ENCODE peak calls at places on chromosomes 6 and 20, in six cellular contexts. N is neuronal stem cell; E is RWPE2; Q is psoas muscle; Y is CD8-positive, alpha-beta T cell; I is Panc1. W is an unnamed sample.

GRCh38 chr20:62549029-62549428 is 73.2 kb upstream of the GATA5 start:
- DNase-seq in N (no peak), E (no peak), Q (no peak), Y (no peak), I (no peak), W (no peak)

GRCh38 chr20:5848711-5849505 is 98.7 kb downstream of the SHLD1 start:
- DNase-seq in N (no peak), E (no peak), Q (no peak), Y (no peak), I (no peak), W (no peak)

GRCh38 chr20:3046677-3047462 is 1.0 kb downstream of the MRPS26 start:
- DNase-seq in N (no peak), E (no peak), Q (no peak), Y (no peak), I (no peak), W (no peak)

GRCh38 chr20:55057779-55058415 is 582.5 kb downstream of the DOK5 start:
- DNase-seq in N (no peak), E (no peak), Q (no peak), Y (no peak), I (no peak), W (no peak)

GRCh38 chr6:109944448-109944847 is 33.7 kb upstream of the GPR6 start:
- DNase-seq in N (no peak), E (no peak), Q (no peak), Y (no peak), I (no peak), W (no peak)

GRCh38 chr6:155710704-155711103 is 255.1 kb upstream of the NOX3 start:
- DNase-seq in N (no peak), E (no peak), Q (no peak), Y (no peak), I (no peak), W (no peak)

GRCh38 chr6:129104131-129104530 is 221.2 kb downstream of the LAMA2 start:
- DNase-seq in N (no peak), E (no peak), Q (no peak), Y (no peak), I (no peak), W (no peak)

GRCh38 chr6:137625808-137626207 is 131.6 kb upstream of the OLIG3 start:
- DNase-seq in N (no peak), E (no peak), Q (no peak), Y (no peak), I (no peak), W (no peak)

GRCh38 chr20:1896859-1897258 is 1.7 kb downstream of the SIRPA start:
- DNase-seq in N (no peak), E (no peak), Q (no peak), Y (no peak), I (no peak), W (no peak)

GRCh38 chr6:13593720-13594119 is 19.3 kb downstream of the SIRT5 start:
- DNase-seq in N (no peak), E (no peak), Q (no peak), Y (no peak), I (no peak), W (no peak)

GRCh38 chr20:1505871-1506270 is 14.7 kb upstream of the SIRPB2 start:
- DNase-seq in N (no peak), E (no peak), Q (no peak), Y (no peak), I (no peak), W (no peak)

GRCh38 chr20:45523833-45524232 is 8.4 kb upstream of the SPINT3 start:
- DNase-seq in N (no peak), E (no peak), Q (no peak), Y (no peak), I (no peak), W (no peak)

GRCh38 chr20:62708591-62709536 is at the start of gene NTSR1:
- DNase-seq in N (no peak), E (no peak), Q (no peak), Y (no peak), I (no peak), W (no peak)

GRCh38 chr20:8018928-8019177 is 708 bp downstream of the TMX4 start:
- DNase-seq in N (no peak), E (no peak), Q (no peak), Y (no peak), I (peak; percentile 48), W (no peak)

GRCh38 chr6:11689847-11690246 is 88.8 kb downstream of the ADTRP start:
- DNase-seq in N (no peak), E (no peak), Q (no peak), Y (no peak), I (no peak), W (no peak)

GRCh38 chr6:30613251-30614043 is 3.6 kb downstream of the PPP1R10 start:
- DNase-seq in N (no peak), E (no peak), Q (no peak), Y (no peak), I (no peak), W (no peak)

GRCh38 chr6:31652925-31653724 is 664 bp upstream of the BAG6 start:
- DNase-seq in N (peak; percentile 21), E (peak; percentile 84), Q (peak; percentile 91), Y (peak; percentile 86), I (no peak), W (peak; percentile 82)

GRCh38 chr6:15401769-15402250 is 155.9 kb downstream of the JARID2 start:
- DNase-seq in N (no peak), E (no peak), Q (no peak), Y (no peak), I (no peak), W (no peak)

GRCh38 chr20:43840382-43841070 is 74.1 kb upstream of the TOX2 start:
- DNase-seq in N (peak; percentile 11), E (peak; percentile 67), Q (no peak), Y (peak; percentile 23), I (no peak), W (no peak)

GRCh38 chr6:43767553-43768505 is 2.2 kb upstream of the VEGFA start:
- DNase-seq in N (no peak), E (no peak), Q (peak; percentile 47), Y (no peak), I (no peak), W (no peak)

GRCh38 chr6:10202111-10202510 is 212.8 kb downstream of the TFAP2A start:
- DNase-seq in N (no peak), E (no peak), Q (no peak), Y (no peak), I (no peak), W (no peak)

GRCh38 chr6:106116125-106116524 is 30.0 kb downstream of the PRDM1 start:
- DNase-seq in N (no peak), E (no peak), Q (no peak), Y (no peak), I (no peak), W (no peak)

GRCh38 chr6:110233769-110234374 is 53.6 kb downstream of the CDC40 start:
- DNase-seq in N (no peak), E (no peak), Q (no peak), Y (no peak), I (no peak), W (no peak)

GRCh38 chr6:52337633-52338290 is 24.2 kb upstream of the PAQR8 start:
- DNase-seq in N (no peak), E (no peak), Q (no peak), Y (no peak), I (no peak), W (no peak)

GRCh38 chr20:49219924-49220831 is 962 bp downstream of the DDX27 start:
- DNase-seq in N (no peak), E (no peak), Q (no peak), Y (no peak), I (no peak), W (no peak)

DNA sequence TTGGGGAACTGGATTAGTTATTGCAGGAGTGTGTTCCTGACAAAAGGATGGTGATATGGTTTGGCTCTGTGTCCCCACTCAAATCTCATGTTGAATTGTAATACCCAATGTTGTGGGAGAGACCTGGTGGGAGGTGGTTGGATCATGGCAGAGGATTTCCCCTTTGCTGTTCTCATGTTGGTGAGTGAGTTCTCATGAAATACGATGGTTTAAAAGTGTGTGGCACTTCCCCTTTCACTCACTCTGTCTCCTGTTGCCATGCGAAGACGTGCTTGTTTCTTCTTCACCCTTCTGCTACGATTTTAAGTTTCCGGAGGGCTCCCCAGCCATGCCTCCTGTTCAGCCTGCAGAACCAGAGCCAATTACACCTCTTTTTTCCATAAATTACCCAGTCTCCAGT is 16.2 kb upstream of the TREM1 start:
- DNase-seq in N (no peak), E (no peak), Q (no peak), Y (no peak), I (no peak), W (no peak)
- H3K27ac ChIP-seq in N (no peak overlapping the region), E (no peak overlapping the region), Q (no peak overlapping the region), Y (no peak overlapping the region), I (no peak overlapping the region), W (no peak overlapping the region)

DNA sequence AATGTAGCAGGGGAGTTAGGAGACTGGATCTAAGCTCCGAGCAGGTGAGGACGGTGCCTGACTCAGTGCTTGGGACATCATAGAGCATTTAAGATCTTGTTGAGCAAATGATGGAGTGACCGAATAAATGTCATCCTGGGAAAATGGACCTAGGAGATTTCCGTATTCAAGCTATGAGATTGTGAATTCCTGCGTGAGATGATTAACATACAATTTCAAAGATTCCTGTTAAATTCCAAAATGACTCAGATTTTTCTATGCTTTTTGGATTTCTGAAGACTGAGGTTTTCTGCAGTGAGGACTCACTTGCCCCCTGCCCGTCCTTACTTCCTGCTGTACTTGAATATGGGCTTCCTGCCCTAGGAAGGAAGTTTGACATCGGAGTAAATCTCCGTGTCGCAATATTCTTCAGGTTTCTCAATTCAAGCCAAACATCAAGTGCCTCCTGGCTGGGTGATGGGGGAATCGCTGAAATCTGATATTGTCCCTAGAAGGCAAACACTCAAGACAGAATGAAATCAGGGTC is 5.2 kb downstream of the SYTL3 start:
- DNase-seq in N (no peak), E (no peak), Q (no peak), Y (no peak), I (no peak), W (no peak)
- H3K4me3 ChIP-seq in N (no peak overlapping the region), E (no peak overlapping the region), Q (peak overlapping the region; percentile 29), Y (peak overlapping the region; percentile 42), I (no peak overlapping the region), W (no peak overlapping the region)

DNA sequence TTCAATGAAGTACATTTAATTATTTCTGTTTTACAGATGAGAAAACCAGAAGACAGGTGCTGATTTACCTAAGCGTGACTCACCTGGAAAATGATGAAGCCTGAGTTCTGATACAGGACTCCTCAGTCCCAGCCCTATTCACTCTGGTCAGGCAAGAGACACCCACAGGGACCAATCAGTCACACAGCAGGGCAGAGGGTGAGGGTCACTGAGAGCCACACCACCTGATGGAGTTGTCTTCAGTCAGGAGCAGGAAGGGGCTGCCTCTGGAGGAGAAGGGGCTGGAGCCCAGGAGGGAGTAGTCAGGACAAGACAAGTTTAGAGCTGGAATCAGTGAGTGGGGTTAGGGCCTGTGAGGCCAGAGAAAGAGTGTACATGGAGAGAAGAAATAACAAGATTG is 251.2 kb upstream of the MOCS1 start:
- DNase-seq in N (no peak), E (no peak), Q (no peak), Y (no peak), I (no peak), W (no peak)
- H3K9me3 ChIP-seq in N (peaks cover 8% of the 10 kb centered on the region), E (peaks cover 4% of the 10 kb centered on the region), Q (no peaks in the 10 kb centered on the region), Y (no peaks in the 10 kb centered on the region), I (no peaks in the 10 kb centered on the region), W (peaks cover 7% of the 10 kb centered on the region)

DNA sequence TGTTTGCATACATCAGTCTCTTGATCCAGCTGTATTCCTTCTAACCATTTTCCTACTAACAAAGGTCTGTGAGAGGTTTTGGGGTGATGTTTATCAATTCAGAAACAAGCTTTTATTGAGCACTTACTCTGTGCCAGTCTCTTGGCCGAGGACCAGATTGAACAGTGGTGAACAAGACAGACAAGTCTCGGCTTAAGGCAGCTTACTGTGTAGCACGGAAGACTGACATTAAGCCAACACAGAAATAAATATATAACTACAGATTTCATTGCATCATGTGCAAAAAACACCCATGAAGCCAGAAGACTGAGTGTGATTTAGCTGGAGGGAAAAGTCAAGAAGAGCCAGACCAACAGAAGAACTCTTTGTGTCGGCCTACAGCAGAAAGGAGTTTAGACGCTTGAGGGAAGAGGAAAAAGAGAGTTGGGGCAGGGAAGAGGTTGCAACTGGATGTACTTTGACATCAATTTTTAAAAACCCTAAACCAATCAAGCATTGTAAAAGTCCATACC is 549.6 kb upstream of the CITED2 start:
- DNase-seq in N (no peak), E (no peak), Q (no peak), Y (no peak), I (no peak), W (no peak)
- H3K27ac ChIP-seq in N (no peak overlapping the region), E (no peak overlapping the region), Q (no peak overlapping the region), Y (no peak overlapping the region), I (no peak overlapping the region), W (no peak overlapping the region)

W was measured in thoracic aorta.